ENCODE peak calls at places on chromosomes 2 and 18, in eight cellular contexts. Y is fibroblast of mammary gland, J is MM.1S, E is fibroblast of the aortic adventitia, S is heart left ventricle, U is lung, R is kidney, D is PC-9. Q is an unnamed sample.

GRCh38 chr2:155866477-155866876 is 466.0 kb downstream of the NR4A2 start:
- DNase-seq in Y (no peak), J (no peak), E (no peak), S (no peak), U (no peak), R (no peak), D (no peak), Q (no peak)

GRCh38 chr2:11750422-11750821 is 4.0 kb downstream of the LPIN1 start:
- DNase-seq in Y (peak), J (peak), E (no peak), S (no peak), U (no peak), R (no peak), D (peak), Q (no peak)

GRCh38 chr2:179569834-179570233 is 291.6 kb downstream of the ZNF385B start:
- DNase-seq in Y (peak), J (no peak), E (peak), S (no peak), U (no peak), R (no peak), D (no peak), Q (no peak)

GRCh38 chr2:109513749-109514588 is 99.8 kb downstream of the SEPTIN10 start:
- DNase-seq in Y (peak), J (no peak), E (peak), S (peak), U (peak), R (no peak), D (peak), Q (peak)

GRCh38 chr2:67215214-67215613 is 181.9 kb upstream of the ETAA1 start:
- DNase-seq in Y (peak), J (no peak), E (peak), S (no peak), U (peak), R (no peak), D (no peak), Q (no peak)

GRCh38 chr2:210099940-210100339 is 71.3 kb downstream of the KANSL1L start:
- DNase-seq in Y (no peak), J (no peak), E (no peak), S (no peak), U (no peak), R (no peak), D (no peak), Q (no peak)

GRCh38 chr2:156589381-156590079 is 153.4 kb downstream of the GPD2 start:
- DNase-seq in Y (peak), J (peak), E (peak), S (peak), U (no peak), R (no peak), D (no peak), Q (peak)

GRCh38 chr18:12113999-12114646 is 20.5 kb downstream of the ANKRD62 start:
- DNase-seq in Y (no peak), J (no peak), E (peak), S (no peak), U (no peak), R (no peak), D (no peak), Q (no peak)

GRCh38 chr2:129233751-129234406 is 745.6 kb upstream of the RAB6C start:
- DNase-seq in Y (peak), J (no peak), E (no peak), S (no peak), U (no peak), R (no peak), D (no peak), Q (no peak)

GRCh38 chr18:2515408-2515807 is 55.9 kb downstream of the METTL4 start:
- DNase-seq in Y (peak), J (no peak), E (peak), S (no peak), U (no peak), R (no peak), D (no peak), Q (no peak)

GRCh38 chr2:112541315-112542122 is 746 bp upstream of the POLR1B start:
- DNase-seq in Y (no peak), J (peak), E (no peak), S (peak), U (peak), R (peak), D (no peak), Q (no peak)

GRCh38 chr2:96317584-96317997 is 7.5 kb upstream of the ITPRIPL1 start:
- DNase-seq in Y (no peak), J (no peak), E (no peak), S (no peak), U (no peak), R (no peak), D (no peak), Q (no peak)

GRCh38 chr2:97995026-97995733 is 568 bp downstream of the TMEM131 start:
- DNase-seq in Y (peak), J (peak), E (peak), S (peak), U (peak), R (peak), D (no peak), Q (no peak)

GRCh38 chr2:105712981-105713596 is 31.6 kb upstream of the NCK2 start:
- DNase-seq in Y (peak), J (peak), E (peak), S (no peak), U (no peak), R (no peak), D (no peak), Q (no peak)

GRCh38 chr18:3061581-3062416 is 48.9 kb upstream of the LPIN2 start:
- DNase-seq in Y (no peak), J (peak), E (no peak), S (no peak), U (no peak), R (no peak), D (no peak), Q (no peak)

GRCh38 chr2:40255118-40255517 is 196.8 kb downstream of the SLC8A1 start:
- DNase-seq in Y (no peak), J (no peak), E (no peak), S (no peak), U (no peak), R (no peak), D (no peak), Q (no peak)

GRCh38 chr2:181457741-181458425 is 697 bp downstream of the ITGA4 start:
- DNase-seq in Y (peak), J (peak), E (peak), S (peak), U (no peak), R (peak), D (no peak), Q (no peak)

GRCh38 chr2:238336151-238336550 is 15.8 kb downstream of the TRAF3IP1 start:
- DNase-seq in Y (no peak), J (no peak), E (no peak), S (peak), U (no peak), R (no peak), D (no peak), Q (no peak)

GRCh38 chr2:118986733-118987132 is 44.7 kb downstream of the MARCO start:
- DNase-seq in Y (no peak), J (no peak), E (no peak), S (no peak), U (no peak), R (no peak), D (no peak), Q (no peak)

GRCh38 chr2:10005461-10005860 is 37.9 kb upstream of the KLF11 start:
- DNase-seq in Y (no peak), J (no peak), E (no peak), S (no peak), U (no peak), R (no peak), D (no peak), Q (no peak)

GRCh38 chr2:85089464-85090072 is 43.6 kb upstream of the TCF7L1 start:
- DNase-seq in Y (no peak), J (no peak), E (no peak), S (no peak), U (no peak), R (no peak), D (no peak), Q (no peak)

GRCh38 chr18:79402977-79403722 is 7.4 kb downstream of the NFATC1 start:
- DNase-seq in Y (no peak), J (no peak), E (peak), S (peak), U (peak), R (peak), D (peak), Q (no peak)

GRCh38 chr2:105114551-105114950 is 76.7 kb downstream of the MRPS9 start:
- DNase-seq in Y (peak), J (peak), E (peak), S (no peak), U (no peak), R (no peak), D (no peak), Q (peak)

GRCh38 chr2:21148718-21149117 is 24.9 kb downstream of the TDRD15 start:
- DNase-seq in Y (no peak), J (no peak), E (no peak), S (no peak), U (no peak), R (no peak), D (no peak), Q (no peak)

GRCh38 chr2:181670632-181671031 is 9.7 kb downstream of the NEUROD1 start:
- DNase-seq in Y (no peak), J (no peak), E (no peak), S (no peak), U (no peak), R (no peak), D (no peak), Q (no peak)

GRCh38 chr2:6401301-6401700 is 464.4 kb downstream of the CMPK2 start:
- DNase-seq in Y (peak), J (no peak), E (peak), S (no peak), U (no peak), R (no peak), D (no peak), Q (peak)

GRCh38 chr2:111918383-111918806 is 20.0 kb downstream of the MERTK start:
- DNase-seq in Y (peak), J (peak), E (peak), S (no peak), U (no peak), R (no peak), D (no peak), Q (peak)

GRCh38 chr2:26704441-26704977 is 12.0 kb downstream of the KCNK3 start:
- DNase-seq in Y (peak), J (no peak), E (peak), S (no peak), U (no peak), R (peak), D (no peak), Q (peak)

GRCh38 chr2:156401863-156402262 is 34.3 kb upstream of the GPD2 start:
- DNase-seq in Y (no peak), J (no peak), E (no peak), S (no peak), U (no peak), R (no peak), D (no peak), Q (no peak)

GRCh38 chr18:32696376-32696775 is 76.4 kb downstream of the KLHL14 start:
- DNase-seq in Y (no peak), J (no peak), E (no peak), S (no peak), U (no peak), R (no peak), D (no peak), Q (no peak)

GRCh38 chr2:131016826-131017596 is 76.2 kb downstream of the FAM168B start:
- DNase-seq in Y (peak), J (no peak), E (peak), S (no peak), U (no peak), R (no peak), D (peak), Q (no peak)

GRCh38 chr2:127064642-127065250 is 42.2 kb downstream of the BIN1 start:
- DNase-seq in Y (peak), J (peak), E (peak), S (peak), U (peak), R (peak), D (peak), Q (peak)
- TF ChIP-seq CTCF in Y (peak), J (no peak), E (peak), S (no peak), U (no peak), R (peak), D (peak), Q (peak)

GRCh38 chr2:73112913-73113633 is at the start of gene RAB11FIP5:
- DNase-seq in Y (peak), J (peak), E (peak), S (peak), U (peak), R (peak), D (peak), Q (peak)

GRCh38 chr2:73111300-73112025 is 1.3 kb downstream of the RAB11FIP5 start:
- DNase-seq in Y (peak), J (peak), E (no peak), S (no peak), U (no peak), R (peak), D (peak), Q (no peak)

GRCh38 chr2:73114273-73114867 is 1.6 kb upstream of the RAB11FIP5 start:
- DNase-seq in Y (peak), J (no peak), E (no peak), S (no peak), U (no peak), R (no peak), D (no peak), Q (no peak)

GRCh38 chr2:73112026-73112912 is 479 bp downstream of the RAB11FIP5 start:
- DNase-seq in Y (peak), J (peak), E (no peak), S (no peak), U (no peak), R (no peak), D (peak), Q (no peak)

GRCh38 chr2:73113634-73113958 is 848 bp upstream of the RAB11FIP5 start:
- DNase-seq in Y (no peak), J (no peak), E (no peak), S (no peak), U (no peak), R (no peak), D (no peak), Q (no peak)
- TF ChIP-seq CTCF in Y (no peak), J (no peak), E (no peak), S (no peak), U (no peak), R (no peak), D (no peak), Q (no peak)

GRCh38 chr2:60297296-60298010 is 256.0 kb downstream of the BCL11A start:
- DNase-seq in Y (no peak), J (no peak), E (no peak), S (no peak), U (no peak), R (no peak), D (no peak), Q (no peak)

GRCh38 chr2:60292242-60292641 is 261.2 kb downstream of the BCL11A start:
- DNase-seq in Y (no peak), J (no peak), E (no peak), S (no peak), U (no peak), R (no peak), D (no peak), Q (no peak)

GRCh38 chr2:60296219-60296955 is 257.1 kb downstream of the BCL11A start:
- DNase-seq in Y (no peak), J (no peak), E (no peak), S (no peak), U (no peak), R (no peak), D (no peak), Q (no peak)

GRCh38 chr2:60295591-60295962 is 257.9 kb downstream of the BCL11A start:
- DNase-seq in Y (no peak), J (no peak), E (no peak), S (no peak), U (no peak), R (no peak), D (no peak), Q (no peak)

DNA sequence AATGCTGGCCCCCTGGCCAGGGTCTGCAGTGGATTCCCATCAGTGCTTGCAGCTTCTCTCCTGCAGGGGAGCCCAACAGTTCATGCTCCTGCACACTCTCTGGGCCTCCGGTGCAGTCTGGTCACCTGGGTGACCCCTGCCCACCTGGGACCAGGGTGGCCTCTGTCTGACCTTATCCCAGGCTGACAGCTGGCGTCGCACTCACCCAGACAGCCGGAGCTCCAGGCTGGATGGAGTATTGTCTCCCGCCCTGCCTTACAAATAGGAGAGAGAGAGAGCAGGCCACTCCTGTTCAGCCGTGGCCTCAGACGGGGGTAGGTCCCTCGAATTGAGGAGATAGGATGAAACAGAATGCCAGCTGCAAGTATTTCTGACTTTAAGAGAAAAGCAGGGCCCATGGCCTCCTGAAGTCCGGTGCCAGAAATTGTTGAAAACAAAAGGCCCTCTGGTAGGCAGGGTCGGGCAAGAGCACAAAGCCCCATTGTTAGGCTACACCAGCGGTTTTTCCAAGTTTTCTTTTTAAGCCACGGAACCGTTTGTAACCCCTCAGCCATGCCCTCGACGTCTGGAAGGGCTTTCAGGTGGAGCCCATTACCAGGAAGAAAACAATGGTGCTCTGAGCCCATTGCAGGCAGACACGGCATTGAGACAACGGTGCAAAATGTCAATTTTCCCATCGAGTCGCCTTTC is 258.4 kb downstream of the BCL11A start:
- DNase-seq in Y (no peak), J (no peak), E (no peak), S (no peak), U (no peak), R (no peak), D (no peak), Q (no peak)
- TF ChIP-seq CTCF in Y (no peak), J (no peak), E (no peak), S (no peak), U (no peak), R (no peak), D (no peak), Q (no peak)

GRCh38 chr2:39123436-39123999 is 2.7 kb upstream of the SOS1 start:
- DNase-seq in Y (no peak), J (no peak), E (no peak), S (no peak), U (no peak), R (no peak), D (no peak), Q (no peak)

GRCh38 chr2:39121523-39122063 is 742 bp upstream of the SOS1 start:
- DNase-seq in Y (no peak), J (peak), E (peak), S (no peak), U (no peak), R (no peak), D (no peak), Q (no peak)

GRCh38 chr2:39127973-39128372 is 7.1 kb upstream of the SOS1 start:
- DNase-seq in Y (peak), J (peak), E (peak), S (no peak), U (no peak), R (no peak), D (no peak), Q (no peak)

GRCh38 chr2:39124000-39124769 is 3.3 kb upstream of the SOS1 start:
- DNase-seq in Y (peak), J (peak), E (peak), S (peak), U (peak), R (peak), D (peak), Q (peak)

GRCh38 chr2:39124770-39125075 is 3.9 kb upstream of the SOS1 start:
- DNase-seq in Y (no peak), J (no peak), E (no peak), S (peak), U (no peak), R (no peak), D (no peak), Q (no peak)
- TF ChIP-seq CTCF in Y (no peak), J (no peak), E (no peak), S (no peak), U (no peak), R (no peak), D (peak), Q (no peak)

GRCh38 chr2:42928161-42928691 is 135.8 kb upstream of the HAAO start:
- DNase-seq in Y (no peak), J (no peak), E (no peak), S (no peak), U (no peak), R (no peak), D (no peak), Q (no peak)

GRCh38 chr2:42929577-42929984 is 137.2 kb upstream of the HAAO start:
- DNase-seq in Y (no peak), J (no peak), E (no peak), S (no peak), U (no peak), R (no peak), D (no peak), Q (no peak)

GRCh38 chr2:42929985-42930581 is 137.7 kb upstream of the HAAO start:
- DNase-seq in Y (peak), J (no peak), E (peak), S (peak), U (no peak), R (no peak), D (no peak), Q (no peak)

GRCh38 chr2:42927334-42928160 is 135.2 kb upstream of the HAAO start:
- DNase-seq in Y (no peak), J (no peak), E (no peak), S (peak), U (no peak), R (no peak), D (no peak), Q (no peak)

DNA sequence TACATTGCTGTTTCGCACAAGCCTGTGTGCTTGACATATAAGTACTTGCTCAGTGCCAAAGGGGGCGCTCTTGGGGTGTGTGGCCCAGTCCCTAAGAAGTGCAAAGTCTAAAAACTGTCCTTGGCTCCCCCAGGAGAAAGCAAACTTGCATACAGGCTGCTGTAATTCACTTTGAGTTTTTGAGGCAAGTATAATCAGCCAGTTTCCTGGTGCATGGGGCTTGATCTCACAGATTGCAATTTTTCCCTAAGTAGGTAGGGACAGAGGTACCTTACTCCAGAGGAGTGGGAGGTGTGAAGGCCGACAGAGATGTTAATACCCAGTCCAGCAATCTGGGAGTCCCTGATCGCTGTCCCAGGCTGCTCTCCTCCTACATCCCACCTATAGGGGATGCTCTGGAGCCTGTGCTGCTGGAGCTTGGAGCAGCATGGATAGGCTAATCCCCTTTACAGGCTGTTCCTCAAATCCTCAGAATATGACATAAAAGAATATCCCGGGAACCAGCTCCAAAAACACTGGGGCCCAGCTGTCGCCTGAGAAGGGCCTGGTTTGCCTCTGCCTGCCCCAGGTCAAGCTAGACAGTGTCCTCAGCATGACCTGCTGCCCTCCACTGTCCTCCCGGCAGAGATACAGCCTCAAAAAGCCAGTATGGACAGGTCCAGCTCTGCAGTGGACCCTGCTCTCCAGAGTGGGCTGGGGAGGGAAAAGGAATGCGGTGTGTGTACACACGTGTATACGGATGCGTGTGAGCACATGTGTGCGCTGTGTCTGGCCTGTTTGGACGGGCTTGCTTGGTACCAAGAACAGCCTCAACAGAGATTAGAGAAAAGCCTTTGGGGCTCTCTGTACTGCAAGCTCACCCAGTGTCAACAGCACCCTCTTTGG is 136.6 kb upstream of the HAAO start:
- DNase-seq in Y (peak), J (no peak), E (peak), S (no peak), U (no peak), R (no peak), D (no peak), Q (no peak)
- TF ChIP-seq CTCF in Y (peak), J (peak), E (peak), S (peak), U (no peak), R (no peak), D (peak), Q (peak)

GRCh38 chr2:58448845-58449244 is 207.7 kb upstream of the FANCL start:
- DNase-seq in Y (no peak), J (no peak), E (no peak), S (no peak), U (no peak), R (no peak), D (no peak), Q (no peak)

GRCh38 chr2:58447586-58447985 is 206.5 kb upstream of the FANCL start:
- DNase-seq in Y (no peak), J (no peak), E (no peak), S (no peak), U (no peak), R (no peak), D (no peak), Q (no peak)

GRCh38 chr2:58448065-58448507 is 207.0 kb upstream of the FANCL start:
- DNase-seq in Y (peak), J (peak), E (peak), S (peak), U (no peak), R (no peak), D (peak), Q (peak)

GRCh38 chr2:58449286-58450010 is 208.3 kb upstream of the FANCL start:
- DNase-seq in Y (no peak), J (no peak), E (no peak), S (no peak), U (no peak), R (no peak), D (no peak), Q (no peak)
- TF ChIP-seq CTCF in Y (no peak), J (no peak), E (no peak), S (no peak), U (no peak), R (no peak), D (peak), Q (no peak)

Q was measured in AG09319.